ENCODE peak calls at places on chromosomes 3 and 15, in four cellular contexts. B is mucosa of gallbladder; Q is activated T-helper 1 cell treated with anti-CD3 and anti-CD28 coated beads, Interleukin-2, amount 50 U/mL, for 16 hours; U is RPMI8226. Y is an unnamed sample.
A peak's percentile ranks its signal among the peaks of the same experiment; 100 is the strongest.

GRCh38 chr3:9226326-9226725 is 23.1 kb downstream of the SRGAP3 start:
- DNase-seq in Q (no peak), U (no peak), B (no peak), Y (no peak)

GRCh38 chr3:160027541-160028195 is 39.0 kb downstream of the IL12A start:
- DNase-seq in Q (no peak), U (no peak), B (no peak), Y (no peak)

GRCh38 chr15:32671339-32672325 is 30.1 kb downstream of the SCG5 start:
- DNase-seq in Q (no peak), U (no peak), B (no peak), Y (no peak)

GRCh38 chr3:16513141-16514020 is at the start of gene RFTN1:
- DNase-seq in B (peak; percentile 37), U (peak; percentile 77), Q (peak; percentile 9), Y (no peak)

GRCh38 chr3:3209057-3209456 is 29.6 kb upstream of the CRBN start:
- DNase-seq in Q (no peak), U (peak; percentile 7), B (no peak), Y (no peak)

GRCh38 chr3:197525706-197526105 is 30.1 kb downstream of the BDH1 start:
- DNase-seq in U (no peak), B (no peak), Q (no peak), Y (no peak)

GRCh38 chr3:177201707-177202397 is 4.6 kb upstream of the TBL1XR1 start:
- DNase-seq in Q (no peak), B (no peak), U (peak; percentile 63), Y (no peak)

GRCh38 chr3:144770813-144771400 is 799.3 kb downstream of the DIPK2A start:
- DNase-seq in B (no peak), U (no peak), Q (no peak), Y (no peak)

GRCh38 chr3:53938645-53939044 is 47.0 kb upstream of the SELENOK start:
- DNase-seq in B (peak; percentile 40), U (peak; percentile 65), Q (no peak), Y (no peak)

GRCh38 chr3:171328419-171329082 is 131.7 kb downstream of the TNIK start:
- DNase-seq in U (no peak), Q (peak; percentile 6), B (no peak), Y (no peak)

GRCh38 chr15:48945386-48945785 is 18.3 kb downstream of the SHC4 start:
- DNase-seq in U (no peak), B (no peak), Q (no peak), Y (no peak)

GRCh38 chr15:61935493-61935892 is 124.8 kb downstream of the VPS13C start:
- DNase-seq in U (no peak), Q (no peak), B (no peak), Y (no peak)

GRCh38 chr3:172125053-172125452 is 85.7 kb downstream of the FNDC3B start:
- DNase-seq in U (no peak), Q (no peak), B (no peak), Y (no peak)

GRCh38 chr3:144821583-144821982 is 850.0 kb downstream of the DIPK2A start:
- DNase-seq in B (no peak), U (no peak), Q (no peak), Y (no peak)

GRCh38 chr3:117989982-117990381 is 1044.7 kb downstream of the IGSF11 start:
- DNase-seq in B (no peak), Q (no peak), U (no peak), Y (no peak)

GRCh38 chr15:47542312-47543094 is 174.8 kb upstream of the SEMA6D start:
- DNase-seq in U (no peak), B (no peak), Q (no peak), Y (no peak)

GRCh38 chr3:130658666-130659065 is 88.0 kb downstream of the PIK3R4 start:
- DNase-seq in U (no peak), B (no peak), Q (no peak), Y (no peak)

GRCh38 chr15:33985287-33985686 is 17.0 kb downstream of the CHRM5 start:
- DNase-seq in U (no peak), Q (no peak), B (no peak), Y (no peak)

GRCh38 chr3:43389388-43390254 is 103.3 kb downstream of the SNRK start:
- DNase-seq in Q (peak; percentile 45), B (peak; percentile 66), U (no peak), Y (no peak)

GRCh38 chr3:113222412-113223086 is 11.2 kb downstream of the BOC start:
- DNase-seq in Q (no peak), B (no peak), U (peak; percentile 9), Y (no peak)

GRCh38 chr3:14587733-14588360 is 47.7 kb upstream of the GRIP2 start:
- DNase-seq in U (peak; percentile 22), B (no peak), Q (no peak), Y (no peak)

GRCh38 chr15:25596644-25597562 is 158.1 kb upstream of the UBE3A start:
- DNase-seq in Q (no peak), U (peak; percentile 20), B (no peak), Y (no peak)

GRCh38 chr3:54353547-54354339 is 231.4 kb downstream of the CACNA2D3 start:
- DNase-seq in Q (no peak), U (no peak), B (no peak), Y (no peak)

GRCh38 chr3:151969026-151969658 is 95.7 kb downstream of the SUCNR1 start:
- DNase-seq in B (no peak), Q (no peak), U (no peak), Y (no peak)

GRCh38 chr15:45670511-45670910 is 35.7 kb downstream of the SQOR start:
- DNase-seq in Q (no peak), U (no peak), B (no peak), Y (no peak)

GRCh38 chr15:36644156-36644896 is 64.9 kb downstream of the CDIN1 start:
- DNase-seq in U (no peak), B (no peak), Q (no peak), Y (no peak)

Y was measured in omental fat pad.